ENCODE peak calls at places on chromosomes 3 and 15, in seven cellular contexts. K is H54, O is Caki2, Y is ELF-1, E is esophagus squamous epithelium, C is left lung, F is MM.1S. N is an unnamed sample.

GRCh38 chr3:112097378-112097777 is 11.2 kb downstream of the C3orf52 start:
- DNase-seq in E (no peak), K (peak; percentile 54), O (peak; percentile 84), F (no peak), Y (no peak), C (no peak), N (peak; percentile 99)

GRCh38 chr15:100778831-100779288 is 100.8 kb upstream of the ALDH1A3 start:
- DNase-seq in C (no peak), K (no peak), E (no peak), Y (no peak), F (no peak), O (no peak), N (no peak)

GRCh38 chr15:64891546-64891945 is 20.2 kb upstream of the ANKDD1A start:
- DNase-seq in O (no peak), C (no peak), Y (no peak), F (no peak), K (no peak), E (no peak), N (no peak)

GRCh38 chr3:39383190-39383912 is at the start of gene SLC25A38:
- DNase-seq in C (peak; percentile 85), K (peak; percentile 75), Y (peak; percentile 95), F (peak; percentile 92), O (peak; percentile 84), E (no peak), N (peak; percentile 61)

GRCh38 chr15:44450172-44450571 is 22.7 kb downstream of the CTDSPL2 start:
- DNase-seq in F (no peak), C (no peak), E (no peak), O (no peak), K (no peak), Y (no peak), N (no peak)

GRCh38 chr3:127722928-127723603 is 50.3 kb downstream of the ABTB1 start:
- DNase-seq in C (no peak), O (no peak), E (no peak), Y (no peak), F (no peak), K (no peak), N (no peak)

GRCh38 chr3:139339219-139339906 is 4.5 kb upstream of the MRPS22 start:
- DNase-seq in O (no peak), F (no peak), Y (no peak), C (no peak), K (no peak), E (no peak), N (no peak)

GRCh38 chr3:45968706-45969105 is 25.4 kb downstream of the CXCR6 start:
- DNase-seq in O (no peak), Y (no peak), F (no peak), K (peak; percentile 42), C (no peak), E (no peak), N (no peak)

GRCh38 chr3:18580268-18580667 is 155.1 kb upstream of the SATB1 start:
- DNase-seq in O (no peak), K (no peak), C (no peak), E (no peak), Y (no peak), F (no peak), N (no peak)

GRCh38 chr3:176075491-176075890 is 1121.8 kb downstream of the TBL1XR1 start:
- DNase-seq in Y (no peak), E (no peak), K (no peak), O (no peak), C (no peak), F (no peak), N (no peak)

GRCh38 chr3:138089091-138089490 is 26.3 kb downstream of the DZIP1L start:
- DNase-seq in F (no peak), Y (no peak), E (no peak), K (peak; percentile 41), C (no peak), O (no peak), N (no peak)

GRCh38 chr15:44319385-44319784 is 30.9 kb downstream of the GOLM2 start:
- DNase-seq in Y (no peak), F (peak; percentile 74), C (no peak), O (no peak), K (no peak), E (no peak), N (no peak)